ENCODE peak calls at places on chromosomes 4 and X, in nine cellular contexts. Z is CD8-positive, alpha-beta T cell; G is GM06990; M is astrocyte of the cerebellum; C is tibial artery; T is AG04449; D is fibroblast of lung; O is right atrium auricular region; W is cardiac fibroblast. K is an unnamed sample.

GRCh38 chr4:127777487-127777886 is 4.6 kb upstream of the HSPA4L start:
- DNase-seq in Z (no peak), G (no peak), M (no peak), C (no peak), T (no peak), D (no peak), O (no peak), W (no peak), K (no peak)

GRCh38 chrX:56797966-56798711 is 69.1 kb downstream of the NBDY start:
- DNase-seq in Z (no peak), G (no peak), M (no peak), C (no peak), T (no peak), D (peak; percentile 28), O (peak; percentile 52), W (peak; percentile 65), K (no peak)

GRCh38 chrX:111159232-111159631 is 63.2 kb downstream of the PAK3 start:
- DNase-seq in Z (no peak), G (no peak), M (no peak), C (no peak), T (no peak), D (no peak), O (no peak), W (no peak), K (no peak)

GRCh38 chrX:13082286-13083065 is 38.1 kb upstream of the FAM9C start:
- DNase-seq in Z (peak; percentile 39), G (no peak), M (no peak), C (no peak), T (no peak), D (no peak), O (no peak), W (no peak), K (no peak)

GRCh38 chrX:48937065-48937907 is 18.5 kb upstream of the PIM2 start:
- DNase-seq in Z (peak; percentile 95), G (peak; percentile 86), M (peak; percentile 65), C (no peak), T (no peak), D (no peak), O (no peak), W (peak; percentile 28), K (peak; percentile 82)

GRCh38 chr4:123421942-123422781 is 25.6 kb downstream of the SPRY1 start:
- DNase-seq in Z (no peak), G (no peak), M (no peak), C (no peak), T (no peak), D (no peak), O (no peak), W (no peak), K (no peak)

GRCh38 chrX:20947411-20947912 is 426.8 kb upstream of the CNKSR2 start:
- DNase-seq in Z (no peak), G (no peak), M (no peak), C (no peak), T (no peak), D (no peak), O (no peak), W (no peak), K (no peak)

GRCh38 chr4:142406051-142406549 is 440.0 kb downstream of the INPP4B start:
- DNase-seq in Z (no peak), G (peak; percentile 19), M (no peak), C (no peak), T (no peak), D (peak; percentile 18), O (no peak), W (peak; percentile 43), K (peak; percentile 62)

GRCh38 chr4:102586644-102587021 is 85.5 kb downstream of the NFKB1 start:
- DNase-seq in Z (no peak), G (no peak), M (no peak), C (no peak), T (no peak), D (no peak), O (no peak), W (no peak), K (no peak)

GRCh38 chrX:153582896-153583295 is 16.0 kb downstream of the CCNQ start:
- DNase-seq in Z (peak; percentile 78), G (peak; percentile 69), M (no peak), C (no peak), T (no peak), D (peak; percentile 16), O (no peak), W (peak; percentile 36), K (peak; percentile 16)

GRCh38 chrX:118802857-118803256 is 20.8 kb upstream of the ZCCHC12 start:
- DNase-seq in Z (no peak), G (no peak), M (no peak), C (no peak), T (no peak), D (peak; percentile 61), O (no peak), W (peak; percentile 84), K (peak; percentile 7)

GRCh38 chrX:39764441-39764914 is 333.3 kb downstream of the BCOR start:
- DNase-seq in Z (peak; percentile 37), G (no peak), M (no peak), C (no peak), T (no peak), D (no peak), O (no peak), W (no peak), K (peak; percentile 45)

GRCh38 chr4:119851649-119852048 is 215.0 kb downstream of the MAD2L1 start:
- DNase-seq in Z (no peak), G (no peak), M (no peak), C (no peak), T (no peak), D (no peak), O (no peak), W (no peak), K (no peak)

GRCh38 chr4:3491681-3492405 is 28.7 kb downstream of the DOK7 start:
- DNase-seq in Z (no peak), G (no peak), M (no peak), C (no peak), T (peak; percentile 7), D (peak; percentile 30), O (no peak), W (peak; percentile 37), K (no peak)

GRCh38 chr4:17702666-17703065 is 78.8 kb downstream of the FAM184B start:
- DNase-seq in Z (no peak), G (no peak), M (no peak), C (no peak), T (no peak), D (no peak), O (no peak), W (no peak), K (no peak)

GRCh38 chr4:174794706-174795105 is 34.3 kb downstream of the GLRA3 start:
- DNase-seq in Z (no peak), G (no peak), M (no peak), C (no peak), T (no peak), D (no peak), O (no peak), W (no peak), K (no peak)

GRCh38 chr4:159705334-159705733 is 602.5 kb downstream of the RAPGEF2 start:
- DNase-seq in Z (no peak), G (no peak), M (no peak), C (no peak), T (no peak), D (no peak), O (no peak), W (no peak), K (no peak)

GRCh38 chr4:186669735-186670134 is 53.9 kb downstream of the FAT1 start:
- DNase-seq in Z (no peak), G (no peak), M (no peak), C (no peak), T (no peak), D (no peak), O (no peak), W (no peak), K (no peak)
- TF ChIP-seq CTCF in Z (no peak), G (no peak), M (no peak), C (no peak), T (no peak), D (no peak), O (no peak), W (no peak), K (no peak)

GRCh38 chrX:25202827-25203226 is 187.1 kb upstream of the ARX start:
- DNase-seq in Z (no peak), G (no peak), M (no peak), C (no peak), T (no peak), D (no peak), O (no peak), W (no peak), K (no peak)
- H3K4me3 ChIP-seq in Z (no peak overlapping the region), G (no peak overlapping the region), M (no peak overlapping the region), C (no peak overlapping the region), T (no peak overlapping the region), D (no peak overlapping the region), O (no peak overlapping the region), W (no peak overlapping the region), K (no peak overlapping the region)

DNA sequence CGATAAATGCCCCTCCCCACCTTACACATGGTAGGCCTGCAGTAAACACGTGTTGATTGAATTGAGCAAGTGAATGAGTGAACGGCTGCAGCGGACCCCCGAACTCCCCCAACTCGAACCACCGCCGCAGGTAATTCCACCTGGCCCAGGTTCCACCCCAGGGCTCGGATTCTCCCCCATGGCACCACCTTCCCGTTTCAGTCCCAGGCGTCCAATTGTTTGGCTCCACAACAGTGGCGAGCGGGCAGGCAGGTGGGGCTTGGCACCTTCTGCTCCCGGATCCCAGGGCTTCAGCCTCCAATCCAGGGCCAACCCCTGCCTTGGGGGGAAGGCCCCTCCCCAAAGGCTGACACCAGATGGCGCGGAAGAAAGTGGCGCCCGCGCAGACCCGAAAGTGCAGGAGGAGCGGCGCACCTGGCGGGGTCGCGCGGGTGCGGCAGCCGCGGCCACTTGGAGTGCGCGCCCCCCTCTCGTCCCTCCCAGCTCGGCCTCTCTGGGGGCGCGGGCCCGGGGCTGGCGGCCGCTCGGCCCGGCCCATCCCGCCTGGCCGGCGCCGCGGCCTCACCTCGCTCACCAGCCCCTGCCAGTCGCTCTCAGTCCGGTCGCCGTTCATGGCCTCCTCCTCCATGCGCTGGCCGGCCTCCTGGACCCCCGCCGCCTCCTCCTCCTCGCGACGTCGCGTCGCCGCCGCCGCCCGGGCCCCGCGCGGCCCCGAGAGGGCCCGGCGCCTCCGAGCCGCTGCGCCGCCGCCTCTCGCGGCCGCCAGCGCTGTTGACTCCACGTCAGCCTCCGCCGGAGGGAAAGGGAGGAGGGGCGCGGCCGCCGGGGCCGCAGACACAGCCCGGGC is at the start of gene CCDC149:
- DNase-seq in Z (no peak), G (no peak), M (no peak), C (peak; percentile 81), T (no peak), D (peak; percentile 60), O (no peak), W (peak; percentile 69), K (peak; percentile 52)
- TF ChIP-seq CTCF in Z (no peak), G (no peak), M (peak; percentile 13), C (no peak), T (no peak), D (no peak), O (peak; percentile 27), W (no peak), K (no peak)

DNA sequence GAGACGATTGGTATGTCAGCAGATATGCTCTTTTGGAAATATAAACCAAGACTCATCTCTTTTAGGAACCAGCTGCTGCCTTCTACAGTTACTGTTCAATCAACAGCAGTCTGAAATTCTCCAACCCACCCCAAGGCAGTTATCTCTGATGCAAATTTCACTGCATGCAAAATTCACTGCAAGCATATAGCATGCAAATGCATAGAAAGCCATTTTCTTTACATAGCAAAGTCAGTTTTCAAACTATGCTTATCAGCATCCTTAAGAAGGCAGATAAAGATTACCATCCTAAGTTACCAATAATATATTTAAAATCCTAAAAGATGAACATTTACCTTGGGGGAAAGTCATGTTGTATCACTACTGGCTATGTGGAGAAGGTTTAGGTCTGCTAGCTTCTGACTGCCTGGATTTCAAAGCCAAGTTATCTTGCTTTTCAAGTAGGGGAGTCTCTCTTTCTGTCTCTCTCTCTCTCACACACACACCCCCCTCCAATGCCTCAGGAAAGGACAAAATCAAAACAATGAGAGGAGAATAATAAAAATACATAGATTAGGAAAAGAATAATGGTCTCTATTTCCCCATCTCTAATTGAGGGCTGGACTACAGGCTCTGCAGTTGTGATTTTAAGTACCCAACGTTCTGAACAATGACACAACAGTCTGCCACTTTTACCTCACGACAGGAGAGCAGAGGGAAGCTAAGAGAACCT is 1.5 kb downstream of the NMU start:
- DNase-seq in Z (no peak), G (no peak), M (no peak), C (no peak), T (no peak), D (no peak), O (no peak), W (no peak), K (no peak)
- H3K4me3 ChIP-seq in Z (no peak overlapping the region), G (no peak overlapping the region), M (no peak overlapping the region), C (no peak overlapping the region), T (no peak overlapping the region), D (no peak overlapping the region), O (no peak overlapping the region), W (no peak overlapping the region), K (no peak overlapping the region)